ENCODE peak calls at places on chromosomes 12 and 14, in ten cellular contexts. One of them, this sample, is unnamed.
A peak's percentile ranks its signal among the peaks of the same experiment; 100 is the strongest.

GRCh38 chr12:41981013-41981412 is 163.7 kb downstream of the GXYLT1 start:
- DNase-seq in ELF-1: no peak
- DNase-seq in RWPE1: no peak
- DNase-seq in AG08396: no peak
- DNase-seq in activated CD4-positive, alpha-beta T cell treated with anti-CD3 and anti-CD28 coated beads, Interleukin-2, amount 50 U/mL, for 48 hours: no peak
- DNase-seq in OCI-M1: no peak
- DNase-seq in A549: no peak
- DNase-seq in nucleus accumbens: no peak
- DNase-seq in LoVo: no peak
- DNase-seq in T1000: no peak
- DNase-seq in this sample: no peak

GRCh38 chr12:81077329-81077685 is 572 bp upstream of the ACSS3 start:
- DNase-seq in ELF-1: peak; percentile 88
- DNase-seq in RWPE1: no peak
- DNase-seq in AG08396: peak; percentile 31
- DNase-seq in activated CD4-positive, alpha-beta T cell treated with anti-CD3 and anti-CD28 coated beads, Interleukin-2, amount 50 U/mL, for 48 hours: no peak
- DNase-seq in OCI-M1: peak; percentile 56
- DNase-seq in A549: no peak
- DNase-seq in nucleus accumbens: peak; percentile 29
- DNase-seq in LoVo: no peak
- DNase-seq in T1000: no peak
- DNase-seq in this sample: no peak

GRCh38 chr12:97313471-97314190 is 149.0 kb upstream of the RMST start:
- DNase-seq in ELF-1: peak; percentile 60
- DNase-seq in RWPE1: no peak
- DNase-seq in AG08396: no peak
- DNase-seq in activated CD4-positive, alpha-beta T cell treated with anti-CD3 and anti-CD28 coated beads, Interleukin-2, amount 50 U/mL, for 48 hours: no peak
- DNase-seq in OCI-M1: peak; percentile 2
- DNase-seq in A549: no peak
- DNase-seq in nucleus accumbens: no peak
- DNase-seq in LoVo: no peak
- DNase-seq in T1000: peak; percentile 45
- DNase-seq in this sample: no peak

GRCh38 chr12:1532367-1532752 is 62.0 kb downstream of the FBXL14 start:
- DNase-seq in ELF-1: no peak
- DNase-seq in RWPE1: no peak
- DNase-seq in AG08396: no peak
- DNase-seq in activated CD4-positive, alpha-beta T cell treated with anti-CD3 and anti-CD28 coated beads, Interleukin-2, amount 50 U/mL, for 48 hours: no peak
- DNase-seq in OCI-M1: peak; percentile 57
- DNase-seq in A549: no peak
- DNase-seq in nucleus accumbens: no peak
- DNase-seq in LoVo: no peak
- DNase-seq in T1000: no peak
- DNase-seq in this sample: no peak

GRCh38 chr14:71765505-71765904 is 166.7 kb upstream of the RGS6 start:
- DNase-seq in ELF-1: no peak
- DNase-seq in RWPE1: no peak
- DNase-seq in AG08396: no peak
- DNase-seq in activated CD4-positive, alpha-beta T cell treated with anti-CD3 and anti-CD28 coated beads, Interleukin-2, amount 50 U/mL, for 48 hours: no peak
- DNase-seq in OCI-M1: no peak
- DNase-seq in A549: no peak
- DNase-seq in nucleus accumbens: no peak
- DNase-seq in LoVo: no peak
- DNase-seq in T1000: no peak
- DNase-seq in this sample: no peak

GRCh38 chr12:106415134-106415533 is 57.6 kb downstream of the POLR3B start:
- DNase-seq in ELF-1: no peak
- DNase-seq in RWPE1: no peak
- DNase-seq in AG08396: no peak
- DNase-seq in activated CD4-positive, alpha-beta T cell treated with anti-CD3 and anti-CD28 coated beads, Interleukin-2, amount 50 U/mL, for 48 hours: no peak
- DNase-seq in OCI-M1: no peak
- DNase-seq in A549: no peak
- DNase-seq in nucleus accumbens: no peak
- DNase-seq in LoVo: peak; percentile 20
- DNase-seq in T1000: no peak
- DNase-seq in this sample: no peak

GRCh38 chr14:76271371-76271770 is 104.6 kb upstream of the ESRRB start:
- DNase-seq in ELF-1: no peak
- DNase-seq in RWPE1: no peak
- DNase-seq in AG08396: no peak
- DNase-seq in activated CD4-positive, alpha-beta T cell treated with anti-CD3 and anti-CD28 coated beads, Interleukin-2, amount 50 U/mL, for 48 hours: no peak
- DNase-seq in OCI-M1: no peak
- DNase-seq in A549: no peak
- DNase-seq in nucleus accumbens: no peak
- DNase-seq in LoVo: no peak
- DNase-seq in T1000: no peak
- DNase-seq in this sample: no peak

GRCh38 chr14:104512061-104512460 is 67.5 kb upstream of the C14orf180 start:
- DNase-seq in ELF-1: no peak
- DNase-seq in RWPE1: no peak
- DNase-seq in AG08396: no peak
- DNase-seq in activated CD4-positive, alpha-beta T cell treated with anti-CD3 and anti-CD28 coated beads, Interleukin-2, amount 50 U/mL, for 48 hours: no peak
- DNase-seq in OCI-M1: no peak
- DNase-seq in A549: no peak
- DNase-seq in nucleus accumbens: no peak
- DNase-seq in LoVo: no peak
- DNase-seq in T1000: no peak
- DNase-seq in this sample: no peak

GRCh38 chr14:92573761-92574498 is 60.3 kb downstream of the RIN3 start:
- DNase-seq in ELF-1: no peak
- DNase-seq in RWPE1: no peak
- DNase-seq in AG08396: no peak
- DNase-seq in activated CD4-positive, alpha-beta T cell treated with anti-CD3 and anti-CD28 coated beads, Interleukin-2, amount 50 U/mL, for 48 hours: no peak
- DNase-seq in OCI-M1: no peak
- DNase-seq in A549: no peak
- DNase-seq in nucleus accumbens: no peak
- DNase-seq in LoVo: no peak
- DNase-seq in T1000: no peak
- DNase-seq in this sample: no peak

This sample was measured in thoracic aorta.